ENCODE peak calls at places on chromosome 13, in four cellular contexts. One of them, this sample, is unnamed.

GRCh38 chr13:94609196-94609595 is 7.5 kb downstream of the GPR180 start:
- DNase-seq in HCT116: no peak
- DNase-seq in HepG2: no peak
- DNase-seq in SK-N-SH: no peak
- DNase-seq in this sample: no peak

GRCh38 chr13:47463726-47464125 is 537.3 kb downstream of the SUCLA2 start:
- DNase-seq in HCT116: no peak
- DNase-seq in HepG2: no peak
- DNase-seq in SK-N-SH: no peak
- DNase-seq in this sample: no peak

GRCh38 chr13:108102771-108103170 is 112.6 kb downstream of the LIG4 start:
- DNase-seq in HCT116: no peak
- DNase-seq in HepG2: no peak
- DNase-seq in SK-N-SH: no peak
- DNase-seq in this sample: no peak

GRCh38 chr13:43303040-43303729 is 279.8 kb downstream of the DNAJC15 start:
- DNase-seq in HCT116: no peak
- DNase-seq in HepG2: peak; percentile 12
- DNase-seq in SK-N-SH: peak; percentile 79
- DNase-seq in this sample: no peak

GRCh38 chr13:22076658-22077057 is 405.8 kb downstream of the FGF9 start:
- DNase-seq in HCT116: no peak
- DNase-seq in HepG2: no peak
- DNase-seq in SK-N-SH: no peak
- DNase-seq in this sample: no peak

GRCh38 chr13:29369060-29369743 is 226.3 kb downstream of the SLC7A1 start:
- DNase-seq in HCT116: peak; percentile 27
- DNase-seq in HepG2: peak; percentile 44
- DNase-seq in SK-N-SH: peak; percentile 39
- DNase-seq in this sample: no peak

GRCh38 chr13:110421061-110421460 is 114.0 kb downstream of the COL4A2 start:
- DNase-seq in HCT116: no peak
- DNase-seq in HepG2: no peak
- DNase-seq in SK-N-SH: no peak
- DNase-seq in this sample: no peak

GRCh38 chr13:54183166-54183565 is 1154.6 kb downstream of the OLFM4 start:
- DNase-seq in HCT116: no peak
- DNase-seq in HepG2: no peak
- DNase-seq in SK-N-SH: no peak
- DNase-seq in this sample: no peak

GRCh38 chr13:34752561-34752960 is 189.5 kb upstream of the NBEA start:
- DNase-seq in HCT116: no peak
- DNase-seq in HepG2: no peak
- DNase-seq in SK-N-SH: no peak
- DNase-seq in this sample: no peak

GRCh38 chr13:51259359-51259645 is 37.1 kb downstream of the FAM124A start:
- DNase-seq in HCT116: no peak
- DNase-seq in HepG2: no peak
- DNase-seq in SK-N-SH: no peak
- DNase-seq in this sample: no peak

GRCh38 chr13:51261610-51262249 is 39.5 kb downstream of the FAM124A start:
- DNase-seq in HCT116: no peak
- DNase-seq in HepG2: no peak
- DNase-seq in SK-N-SH: no peak
- DNase-seq in this sample: no peak

GRCh38 chr13:51257187-51257586 is 35.0 kb downstream of the FAM124A start:
- DNase-seq in HCT116: no peak
- DNase-seq in HepG2: no peak
- DNase-seq in SK-N-SH: no peak
- DNase-seq in this sample: peak; percentile 3

GRCh38 chr13:51260154-51260553 is 38.0 kb downstream of the FAM124A start:
- DNase-seq in HCT116: no peak
- DNase-seq in HepG2: no peak
- DNase-seq in SK-N-SH: peak; percentile 41
- DNase-seq in this sample: no peak

DNA sequence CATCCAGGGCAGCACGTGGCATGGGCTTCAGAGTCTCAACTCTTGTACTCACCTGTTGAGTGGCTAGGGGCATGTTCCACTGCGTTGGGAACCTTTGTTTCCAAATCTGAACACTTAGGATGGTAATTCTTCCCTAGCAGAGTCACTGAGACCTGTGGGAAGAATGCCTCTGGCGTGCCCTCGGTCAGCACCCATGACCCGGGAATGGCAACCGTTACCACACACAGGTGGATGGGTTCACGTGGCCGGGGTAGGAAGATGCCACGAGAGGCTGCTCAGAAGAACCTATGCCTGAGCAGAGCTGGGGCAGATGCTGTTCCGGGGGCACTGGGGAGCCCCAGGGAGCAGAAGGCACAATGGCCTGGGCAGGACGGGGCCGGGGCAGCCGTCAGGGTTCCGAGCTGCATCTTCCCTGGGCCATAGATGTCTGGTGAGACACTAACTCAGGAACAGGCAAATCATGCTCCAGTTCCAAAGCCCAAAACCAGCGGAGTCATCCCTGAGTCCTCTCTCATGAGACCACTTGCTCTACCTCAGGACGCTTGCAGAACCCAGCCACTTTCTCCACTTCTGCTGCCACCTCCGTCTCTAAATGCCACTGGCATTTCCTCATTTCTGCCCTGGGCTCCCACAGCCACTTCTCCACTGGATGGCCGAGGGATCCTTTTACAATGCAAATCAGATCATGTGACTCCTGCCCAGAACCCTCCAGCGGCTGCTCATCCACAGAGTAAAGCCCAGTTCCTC is 36.6 kb downstream of the FAM124A start:
- DNase-seq in HCT116: no peak
- DNase-seq in HepG2: no peak
- DNase-seq in SK-N-SH: no peak
- DNase-seq in this sample: no peak
- TF ChIP-seq ELF1 in HCT116: no peak
- TF ChIP-seq ELF1 in HepG2: no peak
- TF ChIP-seq ELF1 in SK-N-SH: no peak
- TF ChIP-seq ELF1 in this sample: no peak

GRCh38 chr13:59477011-59477410 is 686.7 kb downstream of the DIAPH3 start:
- DNase-seq in HCT116: peak; percentile 6
- DNase-seq in HepG2: peak; percentile 2
- DNase-seq in SK-N-SH: no peak
- DNase-seq in this sample: no peak
- TF ChIP-seq ELF1 in HCT116: no peak
- TF ChIP-seq ELF1 in HepG2: no peak
- TF ChIP-seq ELF1 in SK-N-SH: no peak
- TF ChIP-seq ELF1 in this sample: no peak

GRCh38 chr13:113793718-113794085 is 34.7 kb downstream of the TMEM255B start:
- DNase-seq in HCT116: no peak
- DNase-seq in HepG2: no peak
- DNase-seq in SK-N-SH: no peak
- DNase-seq in this sample: no peak
- TF ChIP-seq ELF1 in HCT116: no peak
- TF ChIP-seq ELF1 in HepG2: no peak
- TF ChIP-seq ELF1 in SK-N-SH: no peak
- TF ChIP-seq ELF1 in this sample: no peak

GRCh38 chr13:59960683-59961082 is 203.0 kb downstream of the DIAPH3 start:
- DNase-seq in HCT116: no peak
- DNase-seq in HepG2: no peak
- DNase-seq in SK-N-SH: no peak
- DNase-seq in this sample: no peak

GRCh38 chr13:59963383-59963782 is 200.3 kb downstream of the DIAPH3 start:
- DNase-seq in HCT116: no peak
- DNase-seq in HepG2: no peak
- DNase-seq in SK-N-SH: no peak
- DNase-seq in this sample: no peak

GRCh38 chr13:59962343-59962742 is 201.4 kb downstream of the DIAPH3 start:
- DNase-seq in HCT116: no peak
- DNase-seq in HepG2: no peak
- DNase-seq in SK-N-SH: no peak
- DNase-seq in this sample: no peak

GRCh38 chr13:59963827-59964226 is 199.9 kb downstream of the DIAPH3 start:
- DNase-seq in HCT116: no peak
- DNase-seq in HepG2: no peak
- DNase-seq in SK-N-SH: no peak
- DNase-seq in this sample: no peak
- TF ChIP-seq ELF1 in HCT116: no peak
- TF ChIP-seq ELF1 in HepG2: no peak
- TF ChIP-seq ELF1 in SK-N-SH: no peak
- TF ChIP-seq ELF1 in this sample: no peak

GRCh38 chr13:37884026-37884425 is 14.5 kb upstream of the TRPC4 start:
- DNase-seq in HCT116: no peak
- DNase-seq in HepG2: no peak
- DNase-seq in SK-N-SH: no peak
- DNase-seq in this sample: no peak

GRCh38 chr13:37878921-37879320 is 9.3 kb upstream of the TRPC4 start:
- DNase-seq in HCT116: no peak
- DNase-seq in HepG2: no peak
- DNase-seq in SK-N-SH: no peak
- DNase-seq in this sample: no peak

DNA sequence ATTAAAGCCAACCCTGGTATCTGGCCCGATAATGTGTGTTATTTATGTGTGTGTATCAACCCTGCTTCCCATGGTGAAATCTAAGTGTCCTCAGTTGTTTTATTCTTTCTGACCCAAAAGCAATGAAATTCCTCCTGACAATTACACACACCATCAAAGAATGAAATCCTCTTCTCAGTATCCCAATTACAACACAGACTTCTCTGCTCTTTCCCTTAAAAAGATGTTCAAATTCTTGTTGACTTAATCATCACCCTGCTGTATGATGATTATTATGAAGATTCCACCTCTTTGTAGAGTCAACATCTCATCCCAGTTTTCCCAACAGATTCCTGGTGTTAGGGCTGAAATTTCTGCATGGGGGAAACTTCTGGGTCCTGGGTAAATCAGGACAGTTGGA is 8.9 kb upstream of the TRPC4 start:
- DNase-seq in HCT116: no peak
- DNase-seq in HepG2: no peak
- DNase-seq in SK-N-SH: no peak
- DNase-seq in this sample: no peak
- TF ChIP-seq ELF1 in HCT116: no peak
- TF ChIP-seq ELF1 in HepG2: no peak
- TF ChIP-seq ELF1 in SK-N-SH: no peak
- TF ChIP-seq ELF1 in this sample: no peak

DNA sequence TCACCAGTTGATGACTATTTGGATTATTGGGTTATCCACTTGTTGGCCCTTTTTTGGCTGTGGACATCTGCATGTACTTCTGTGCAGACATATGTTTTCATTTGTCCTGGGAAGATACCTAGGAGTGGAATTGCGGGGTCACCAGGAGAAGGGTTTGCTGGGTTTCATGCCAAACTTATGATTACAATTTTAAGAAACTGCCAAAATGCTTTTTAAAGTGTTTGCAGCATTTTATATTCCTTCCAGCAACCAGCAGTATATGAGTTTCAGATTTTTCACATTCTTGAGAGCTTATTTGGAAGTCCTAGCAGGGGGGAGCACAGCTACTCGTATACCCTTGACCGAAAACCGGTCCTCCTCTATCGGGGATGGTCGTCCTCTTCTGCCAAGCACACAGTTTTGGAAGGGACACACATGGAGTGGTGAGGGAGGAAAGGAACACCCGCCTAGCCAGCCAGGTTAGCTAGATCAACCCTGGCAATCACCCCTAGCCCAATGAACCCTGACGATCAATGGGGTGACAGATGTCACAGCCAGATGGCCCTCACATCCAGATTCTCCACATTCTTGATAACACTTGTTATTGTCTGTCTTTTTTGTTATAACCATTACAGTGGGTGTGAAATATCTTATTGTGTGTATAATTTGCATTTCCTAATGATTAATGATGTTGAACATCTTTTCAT is 26.7 kb upstream of the RNF113B start:
- DNase-seq in HCT116: no peak
- DNase-seq in HepG2: no peak
- DNase-seq in SK-N-SH: no peak
- DNase-seq in this sample: no peak
- TF ChIP-seq ELF1 in HCT116: no peak
- TF ChIP-seq ELF1 in HepG2: no peak
- TF ChIP-seq ELF1 in SK-N-SH: no peak
- TF ChIP-seq ELF1 in this sample: no peak

GRCh38 chr13:75636339-75637095 is 387 bp downstream of the LMO7 start:
- DNase-seq in HCT116: no peak
- DNase-seq in HepG2: peak; percentile 18
- DNase-seq in SK-N-SH: peak; percentile 67
- DNase-seq in this sample: peak; percentile 17
- TF ChIP-seq ELF1 in HCT116: no peak
- TF ChIP-seq ELF1 in HepG2: no peak
- TF ChIP-seq ELF1 in SK-N-SH: no peak
- TF ChIP-seq ELF1 in this sample: no peak